ENCODE peak calls at places on chromosomes 7 and 10, in six cellular contexts. M, A, O, R, C and X are unnamed samples.

GRCh38 chr10:110352930-110353243 is 48.2 kb upstream of the SMNDC1 start:
- DNase-seq in A (no peak), M (no peak), O (no peak), R (no peak), C (no peak), X (no peak)

GRCh38 chr10:100621360-100622205 is 85.8 kb downstream of the HIF1AN start:
- DNase-seq in A (peak; percentile 7), O (no peak), C (peak; percentile 24), R (no peak), M (no peak), X (no peak)

GRCh38 chr10:77741746-77742145 is 104.1 kb upstream of the KCNMA1 start:
- DNase-seq in M (no peak), O (no peak), A (peak; percentile 65), C (no peak), R (no peak), X (no peak)

GRCh38 chr7:19215421-19215820 is 70.2 kb upstream of the FERD3L start:
- DNase-seq in M (peak; percentile 31), C (no peak), A (peak; percentile 88), O (peak; percentile 49), R (no peak), X (no peak)

GRCh38 chr10:125294109-125294508 is 133.7 kb upstream of the CTBP2 start:
- DNase-seq in R (no peak), O (no peak), C (no peak), M (no peak), A (no peak), X (no peak)

GRCh38 chr7:124783271-124783670 is 17.7 kb upstream of the GPR37 start:
- DNase-seq in C (no peak), O (no peak), A (no peak), M (no peak), R (no peak), X (no peak)

GRCh38 chr10:60662917-60663614 is 115.2 kb upstream of the CDK1 start:
- DNase-seq in C (no peak), O (peak; percentile 54), A (peak; percentile 47), M (no peak), R (no peak), X (no peak)

GRCh38 chr7:121083790-121084251 is 95.3 kb downstream of the CPED1 start:
- DNase-seq in R (no peak), A (peak; percentile 51), M (no peak), O (peak; percentile 57), C (no peak), X (no peak)

GRCh38 chr10:127524229-127524628 is 24.9 kb upstream of the NPS start:
- DNase-seq in O (no peak), R (no peak), A (no peak), C (peak; percentile 16), M (no peak), X (no peak)

GRCh38 chr10:87642486-87642885 is 17.2 kb upstream of the PAPSS2 start:
- DNase-seq in A (no peak), C (no peak), O (no peak), M (no peak), R (no peak), X (no peak)

GRCh38 chr10:329361-330099 is 194.3 kb downstream of the ZMYND11 start:
- DNase-seq in A (peak; percentile 96), R (peak; percentile 83), O (peak; percentile 85), M (peak; percentile 57), C (peak; percentile 88), X (peak; percentile 95)

GRCh38 chr7:143887078-143887477 is 14.9 kb downstream of the TCAF1 start:
- DNase-seq in R (no peak), A (peak; percentile 19), M (no peak), O (no peak), C (no peak), X (no peak)

GRCh38 chr10:122555431-122555830 is 5.1 kb upstream of the DMBT1 start:
- DNase-seq in A (no peak), R (no peak), O (no peak), C (no peak), M (no peak), X (peak; percentile 7)

GRCh38 chr10:69360485-69361302 is 56.0 kb downstream of the TACR2 start:
- DNase-seq in A (peak; percentile 93), R (peak; percentile 72), C (peak; percentile 83), O (peak; percentile 100), M (no peak), X (peak; percentile 93)

GRCh38 chr7:47873767-47874166 is 74.5 kb downstream of the PKD1L1 start:
- DNase-seq in R (no peak), M (no peak), O (peak; percentile 85), C (peak; percentile 79), A (peak; percentile 65), X (no peak)

GRCh38 chr10:110818311-110819257 is 53.1 kb upstream of the PDCD4 start:
- DNase-seq in M (no peak), R (no peak), A (no peak), C (no peak), O (peak; percentile 60), X (peak; percentile 77)

GRCh38 chr7:25025218-25025671 is 45.3 kb upstream of the OSBPL3 start:
- DNase-seq in A (peak; percentile 94), R (no peak), M (no peak), C (peak; percentile 61), O (peak; percentile 82), X (no peak)

GRCh38 chr10:119505588-119506315 is 36.8 kb downstream of the RGS10 start:
- DNase-seq in M (no peak), A (no peak), C (no peak), R (no peak), O (no peak), X (no peak)

GRCh38 chr7:130554481-130554880 is 62.6 kb downstream of the MEST start:
- DNase-seq in M (no peak), R (no peak), O (no peak), A (no peak), C (no peak), X (no peak)

GRCh38 chr10:27620425-27621397 is 116.6 kb downstream of the RAB18 start:
- DNase-seq in O (no peak), C (no peak), A (peak; percentile 58), M (no peak), R (no peak), X (peak; percentile 81)

GRCh38 chr10:50367732-50368131 is 116.4 kb upstream of the ASAH2 start:
- DNase-seq in M (peak; percentile 44), A (peak; percentile 54), O (peak; percentile 94), R (no peak), C (peak; percentile 58), X (no peak)

GRCh38 chr10:76070861-76071260 is 639.4 kb downstream of the LRMDA start:
- DNase-seq in R (no peak), C (no peak), A (no peak), O (no peak), M (no peak), X (no peak)
- H3K9me3 ChIP-seq in R (no peaks in the 10 kb centered on the region), C (no peaks in the 10 kb centered on the region), A (peaks cover 2% of the 10 kb centered on the region), O (peaks cover 7% of the 10 kb centered on the region), M (no peaks in the 10 kb centered on the region), X (no peaks in the 10 kb centered on the region)

GRCh38 chr10:46220187-46220586 is 66.6 kb upstream of the ANTXRL start:
- DNase-seq in A (no peak), C (no peak), O (no peak), M (no peak), R (no peak), X (no peak)
- H3K9me3 ChIP-seq in A (no peaks in the 10 kb centered on the region), C (no peaks in the 10 kb centered on the region), O (no peaks in the 10 kb centered on the region), M (no peaks in the 10 kb centered on the region), R (no peaks in the 10 kb centered on the region), X (no peaks in the 10 kb centered on the region)

GRCh38 chr7:900331-901040 is 24.1 kb downstream of the GET4 start:
- DNase-seq in R (no peak), M (no peak), O (no peak), C (no peak), A (no peak), X (no peak)

GRCh38 chr7:899806-900205 is 23.5 kb downstream of the GET4 start:
- DNase-seq in C (no peak), M (no peak), R (no peak), A (no peak), O (no peak), X (no peak)

GRCh38 chr7:898855-899681 is 22.7 kb downstream of the GET4 start:
- DNase-seq in C (no peak), M (no peak), A (no peak), O (no peak), R (no peak), X (no peak)

GRCh38 chr7:901388-902154 is 25.2 kb downstream of the GET4 start:
- DNase-seq in R (peak; percentile 42), M (no peak), C (peak; percentile 87), O (peak; percentile 77), A (peak; percentile 82), X (no peak)

GRCh38 chr7:901041-901387 is 24.7 kb downstream of the GET4 start:
- DNase-seq in O (no peak), M (no peak), R (no peak), C (no peak), A (no peak), X (no peak)
- H3K9me3 ChIP-seq in O (no peaks in the 10 kb centered on the region), M (no peaks in the 10 kb centered on the region), R (no peaks in the 10 kb centered on the region), C (no peaks in the 10 kb centered on the region), A (no peaks in the 10 kb centered on the region), X (no peaks in the 10 kb centered on the region)

DNA sequence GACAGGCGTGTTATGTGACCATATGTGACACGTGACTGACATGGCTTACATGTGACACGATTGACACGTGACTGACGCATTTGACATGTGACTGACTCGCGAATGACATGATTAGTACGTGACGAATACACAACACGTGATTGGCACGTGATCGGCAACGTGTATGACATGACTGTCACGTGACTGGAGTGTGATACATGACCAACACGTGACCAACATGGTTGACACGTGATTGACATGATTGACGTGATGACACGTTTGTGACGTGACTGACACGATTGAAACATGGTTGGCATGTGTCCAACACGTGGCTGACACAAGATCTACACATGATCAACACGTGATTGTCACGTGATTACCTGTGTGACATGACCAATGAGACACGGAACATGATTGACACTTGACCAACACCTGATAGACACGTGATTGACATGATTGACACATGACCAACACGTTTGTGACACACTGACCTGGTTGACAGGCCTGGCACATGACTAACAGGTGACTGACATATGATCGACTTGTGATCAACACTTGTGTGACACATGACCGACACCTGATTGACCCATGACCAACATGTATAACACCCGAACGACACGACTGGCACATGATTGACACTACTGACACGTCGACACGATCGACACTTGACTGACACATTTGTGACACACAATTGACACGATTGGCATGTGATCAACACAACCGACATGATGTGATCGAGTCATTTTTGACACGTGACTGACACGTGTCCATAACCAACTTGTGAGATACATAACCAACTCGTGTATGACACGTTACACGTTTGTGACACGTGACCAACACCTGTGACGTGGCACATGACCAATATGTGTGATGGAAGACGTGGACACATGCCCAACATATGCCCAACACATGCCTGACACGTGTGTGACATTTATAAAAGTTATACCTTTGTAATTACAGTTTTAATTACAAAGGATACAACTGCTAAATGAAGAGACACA is 21.1 kb downstream of the CRPPA start:
- DNase-seq in A (peak; percentile 2), O (no peak), C (peak; percentile 28), R (no peak), M (no peak), X (no peak)
- H3K9me3 ChIP-seq in A (peaks cover 22% of the 10 kb centered on the region), O (peaks cover 29% of the 10 kb centered on the region), C (peaks cover 54% of the 10 kb centered on the region), R (peaks cover 6% of the 10 kb centered on the region), M (no peaks in the 10 kb centered on the region), X (peaks cover 6% of the 10 kb centered on the region)